ENCODE peak calls at places on chromosomes 2 and 18, in five cellular contexts. I is stimulated activated CD4-positive, alpha-beta T cell treated with anti-CD3 and anti-CD28 coated beads, Interleukin-15, amount 100 ng/mL, for 1 hour; X is upper lobe of right lung; A is NCI-H524; D is COR-L47. M is an unnamed sample.

GRCh38 chr18:63152096-63152495 is 167.5 kb downstream of the BCL2 start:
- DNase-seq in I (no peak), X (no peak), A (no peak), D (no peak), M (no peak)

GRCh38 chr2:231169475-231169874 is 29.0 kb upstream of the ARMC9 start:
- DNase-seq in I (no peak), X (no peak), A (no peak), D (no peak), M (no peak)

GRCh38 chr2:180101846-180102245 is 94.7 kb upstream of the CWC22 start:
- DNase-seq in I (no peak), X (no peak), A (no peak), D (no peak), M (no peak)

GRCh38 chr2:239607795-239608171 is 207.0 kb upstream of the HDAC4 start:
- DNase-seq in I (no peak), X (peak), A (no peak), D (no peak), M (no peak)

GRCh38 chr2:30335981-30336538 is 104.7 kb downstream of the LBH start:
- DNase-seq in I (no peak), X (no peak), A (no peak), D (no peak), M (no peak)

GRCh38 chr2:2291500-2292260 is 39.4 kb downstream of the MYT1L start:
- DNase-seq in I (no peak), X (no peak), A (peak), D (peak), M (no peak)

GRCh38 chr2:150470435-150470834 is 17.0 kb downstream of the RND3 start:
- DNase-seq in I (no peak), X (no peak), A (no peak), D (no peak), M (no peak)

GRCh38 chr2:16102976-16103380 is 162.6 kb downstream of the MYCN start:
- DNase-seq in I (no peak), X (no peak), A (no peak), D (no peak), M (no peak)

GRCh38 chr18:9574473-9575115 is 39.8 kb downstream of the PPP4R1 start:
- DNase-seq in I (no peak), X (no peak), A (no peak), D (no peak), M (no peak)